ENCODE peak calls at places on chromosomes 1 and 21, in nine cellular contexts. I is AG20443; J is activated T-cell treated with anti-CD3 and anti-CD28 coated beads, Interleukin-2, amount 50 U/mL, for 72 hours; N is lower leg skin; Y is activated effector memory CD4-positive, alpha-beta T cell treated with Interleukin-2 at 50 U/mL for 16 hours; F is posterior cingulate gyrus; Z is iris pigment epithelial cell; H is colonic mucosa; A is NCI-H446 treated with DMSO at 0.1 percent for 48 hours. G is an unnamed sample.

GRCh38 chr1:182029379-182030331 is 31.9 kb downstream of the ZNF648 start:
- DNase-seq in Y (peak; percentile 99), I (peak; percentile 95), Z (peak; percentile 91), A (peak; percentile 83), H (peak; percentile 100), F (peak; percentile 93), J (peak; percentile 98), N (peak; percentile 99), G (peak; percentile 13)

GRCh38 chr1:232617237-232617636 is 12.7 kb downstream of the SIPA1L2 start:
- DNase-seq in N (no peak), F (no peak), Z (no peak), J (no peak), A (no peak), I (no peak), Y (no peak), H (no peak), G (no peak)

GRCh38 chr1:151846062-151846568 is 6.5 kb upstream of the C2CD4D start:
- DNase-seq in F (no peak), N (no peak), A (no peak), I (peak; percentile 80), J (peak; percentile 67), Y (no peak), Z (peak; percentile 74), H (no peak), G (no peak)

GRCh38 chr21:37656899-37657298 is 259.4 kb downstream of the KCNJ6 start:
- DNase-seq in F (no peak), I (no peak), H (no peak), A (no peak), J (no peak), Z (no peak), Y (no peak), N (no peak), G (no peak)

GRCh38 chr1:39902121-39902807 is 547 bp upstream of the MYCL start:
- DNase-seq in I (peak; percentile 70), Z (peak; percentile 37), Y (peak; percentile 57), H (peak; percentile 88), N (peak; percentile 91), J (peak; percentile 82), F (peak; percentile 57), A (no peak), G (no peak)

GRCh38 chr1:196209983-196210382 is 398.3 kb downstream of the KCNT2 start:
- DNase-seq in F (no peak), H (no peak), Y (no peak), I (peak; percentile 52), N (no peak), Z (no peak), J (no peak), A (no peak), G (no peak)

GRCh38 chr1:35264861-35265260 is 3.6 kb upstream of the ZMYM4 start:
- DNase-seq in A (no peak), Z (peak; percentile 69), J (no peak), I (peak; percentile 68), F (no peak), N (no peak), H (peak; percentile 35), Y (no peak), G (no peak)

GRCh38 chr1:150346316-150346715 is 17.6 kb upstream of the RPRD2 start:
- DNase-seq in A (no peak), H (no peak), J (no peak), I (no peak), Z (no peak), Y (no peak), F (no peak), N (no peak), G (no peak)

GRCh38 chr1:11708554-11709350 is 17.2 kb downstream of the DRAXIN start:
- DNase-seq in Z (no peak), A (no peak), Y (no peak), N (no peak), H (no peak), I (no peak), J (no peak), F (no peak), G (no peak)

GRCh38 chr1:36133484-36133883 is 8.5 kb upstream of the COL8A2 start:
- DNase-seq in Y (no peak), Z (peak; percentile 83), A (peak; percentile 81), J (no peak), N (peak; percentile 94), F (no peak), I (peak; percentile 96), H (peak; percentile 95), G (peak; percentile 75)

GRCh38 chr21:42733037-42733632 is 79.7 kb downstream of the PDE9A start:
- DNase-seq in Y (no peak), N (peak; percentile 23), F (no peak), Z (no peak), H (no peak), I (no peak), A (no peak), J (no peak), G (no peak)

GRCh38 chr1:40646385-40646784 is 19.1 kb downstream of the RIMS3 start:
- DNase-seq in Y (no peak), J (no peak), H (no peak), Z (peak; percentile 64), F (no peak), A (no peak), I (peak; percentile 39), N (no peak), G (no peak)

GRCh38 chr1:109827466-109827865 is 63.7 kb upstream of the EPS8L3 start:
- DNase-seq in Y (no peak), A (no peak), I (no peak), H (no peak), J (no peak), N (peak; percentile 23), Z (no peak), F (no peak), G (no peak)

GRCh38 chr1:67476006-67476482 is 45.8 kb upstream of the SERBP1 start:
- DNase-seq in A (no peak), J (no peak), Z (no peak), F (no peak), Y (no peak), I (no peak), N (no peak), H (no peak), G (no peak)

GRCh38 chr1:233432916-233433315 is 105.4 kb downstream of the MAP3K21 start:
- DNase-seq in N (no peak), F (no peak), Z (no peak), H (no peak), A (peak; percentile 38), Y (no peak), J (no peak), I (no peak), G (no peak)

GRCh38 chr1:62435231-62436038 is 1.4 kb upstream of the USP1 start:
- DNase-seq in Y (no peak), A (no peak), N (no peak), H (peak; percentile 37), F (no peak), I (peak; percentile 57), Z (no peak), J (no peak), G (no peak)

GRCh38 chr1:87024936-87025537 is 110.6 kb downstream of the HS2ST1 start:
- DNase-seq in N (no peak), F (no peak), H (no peak), I (peak; percentile 37), Z (peak; percentile 46), A (peak; percentile 56), Y (no peak), J (no peak), G (no peak)